ENCODE peak calls at places on chromosomes 13 and 19, in five cellular contexts. N, S, X, P and A are unnamed samples.

GRCh38 chr13:34243396-34243795 is 425.4 kb downstream of the RFC3 start:
- DNase-seq in N (no peak), S (no peak), X (no peak), P (no peak), A (no peak)

GRCh38 chr19:17496337-17496997 is 15.0 kb upstream of the PGLS start:
- DNase-seq in N (peak; percentile 52), S (peak; percentile 69), X (peak; percentile 86), P (peak; percentile 80), A (peak; percentile 17)

GRCh38 chr19:29923653-29924052 is 18.4 kb upstream of the URI1 start:
- DNase-seq in N (no peak), S (no peak), X (peak; percentile 12), P (no peak), A (no peak)

GRCh38 chr13:84925443-84925842 is 873.8 kb downstream of the SLITRK6 start:
- DNase-seq in N (peak; percentile 49), S (no peak), X (no peak), P (no peak), A (peak; percentile 85)

GRCh38 chr19:16062789-16063188 is 13.5 kb upstream of the TPM4 start:
- DNase-seq in N (no peak), S (peak; percentile 63), X (peak; percentile 60), P (peak; percentile 62), A (no peak)

GRCh38 chr13:81760316-81760715 is 1419.4 kb upstream of the SPRY2 start:
- DNase-seq in N (no peak), S (no peak), X (no peak), P (no peak), A (peak; percentile 28)

GRCh38 chr13:80134360-80134759 is 206.6 kb downstream of the SPRY2 start:
- DNase-seq in N (no peak), S (no peak), X (no peak), P (no peak), A (no peak)

GRCh38 chr13:87923713-87924112 is 252.5 kb downstream of the SLITRK5 start:
- DNase-seq in N (no peak), S (no peak), X (no peak), P (no peak), A (no peak)

GRCh38 chr13:101416181-101417042 is at the start of gene NALCN:
- DNase-seq in N (no peak), S (no peak), X (peak; percentile 58), P (no peak), A (no peak)

GRCh38 chr19:21851596-21852345 is 15.8 kb upstream of the ZNF43 start:
- DNase-seq in N (peak; percentile 94), S (peak; percentile 89), X (peak; percentile 98), P (peak; percentile 97), A (peak; percentile 91)

GRCh38 chr19:49343127-49343526 is 7.9 kb downstream of the CD37 start:
- DNase-seq in N (no peak), S (no peak), X (no peak), P (no peak), A (no peak)

GRCh38 chr13:45205124-45205523 is 4.3 kb upstream of the KCTD4 start:
- DNase-seq in N (no peak), S (no peak), X (no peak), P (no peak), A (no peak)

GRCh38 chr13:37869756-37870488 is at the start of gene TRPC4:
- DNase-seq in N (peak; percentile 59), S (no peak), X (peak; percentile 64), P (peak; percentile 18), A (peak; percentile 35)

DNA sequence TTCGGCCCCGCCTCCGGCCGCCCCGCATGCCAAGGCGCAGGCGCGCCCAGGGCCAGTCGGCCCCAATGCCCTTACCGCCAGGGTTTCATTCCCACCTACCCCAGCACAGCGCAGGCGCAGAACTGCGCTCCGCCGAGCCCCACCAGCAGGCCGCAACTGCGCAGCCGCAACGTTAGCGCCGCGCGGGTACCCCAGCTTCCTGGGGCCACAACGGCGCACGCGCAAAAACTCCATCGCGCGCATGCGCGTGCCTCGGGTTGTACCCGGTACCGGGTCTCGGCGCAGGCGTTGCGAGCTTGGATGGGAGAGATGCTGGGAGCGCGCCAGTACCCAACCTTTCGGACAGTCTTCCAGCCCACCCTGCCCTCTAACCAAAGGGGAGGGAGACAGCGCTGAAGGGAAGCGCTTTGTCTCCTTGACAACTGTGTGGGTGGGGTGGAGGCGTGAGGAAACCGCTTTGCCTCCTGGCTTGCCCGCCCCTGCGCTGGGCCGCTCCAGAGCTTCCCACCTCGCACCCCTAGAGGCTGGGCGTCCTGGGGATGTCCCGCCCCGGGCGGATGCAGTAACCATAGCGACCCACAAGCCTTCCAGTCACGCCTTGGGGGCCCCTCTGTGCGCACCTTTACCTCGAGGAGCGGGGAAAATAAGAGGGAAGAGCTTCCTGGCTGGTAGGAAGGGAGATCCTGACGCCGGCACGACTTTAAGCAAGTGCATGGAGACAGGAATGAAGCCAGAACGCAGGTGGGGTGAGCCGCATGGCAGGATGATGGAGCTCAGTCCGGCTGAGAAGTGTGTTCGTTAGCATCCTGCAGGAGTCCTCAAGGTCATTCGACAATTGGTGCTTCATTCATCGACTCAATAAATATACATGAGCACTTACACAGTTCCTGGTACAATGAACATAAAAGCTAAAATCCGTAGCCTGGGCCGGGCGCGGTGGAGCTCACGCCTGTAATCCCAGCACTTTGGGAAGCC is 525 bp upstream of the MYPOP start:
- DNase-seq in N (peak; percentile 96), S (peak; percentile 99), X (peak; percentile 98), P (peak; percentile 98), A (peak; percentile 94)
- H3K27ac ChIP-seq in N (peak overlapping the region; percentile 68), S (peak overlapping the region; percentile 78), X (peak overlapping the region; percentile 59), P (peak overlapping the region; percentile 72), A (no peak overlapping the region)

GRCh38 chr19:39501340-39501739 is 2.6 kb downstream of the DLL3 start:
- DNase-seq in N (no peak), S (no peak), X (no peak), P (no peak), A (no peak)
- H3K27me3 ChIP-seq in N (peaks cover 46% of the 10 kb centered on the region), S (peaks cover 16% of the 10 kb centered on the region), X (no peaks in the 10 kb centered on the region), P (peaks cover 54% of the 10 kb centered on the region), A (peaks cover 65% of the 10 kb centered on the region)

GRCh38 chr13:29103036-29103800 is 283.1 kb downstream of the MTUS2 start:
- DNase-seq in N (no peak), S (no peak), X (no peak), P (no peak), A (no peak)
- H3K27ac ChIP-seq in N (no peak overlapping the region), S (no peak overlapping the region), X (no peak overlapping the region), P (no peak overlapping the region), A (no peak overlapping the region)

DNA sequence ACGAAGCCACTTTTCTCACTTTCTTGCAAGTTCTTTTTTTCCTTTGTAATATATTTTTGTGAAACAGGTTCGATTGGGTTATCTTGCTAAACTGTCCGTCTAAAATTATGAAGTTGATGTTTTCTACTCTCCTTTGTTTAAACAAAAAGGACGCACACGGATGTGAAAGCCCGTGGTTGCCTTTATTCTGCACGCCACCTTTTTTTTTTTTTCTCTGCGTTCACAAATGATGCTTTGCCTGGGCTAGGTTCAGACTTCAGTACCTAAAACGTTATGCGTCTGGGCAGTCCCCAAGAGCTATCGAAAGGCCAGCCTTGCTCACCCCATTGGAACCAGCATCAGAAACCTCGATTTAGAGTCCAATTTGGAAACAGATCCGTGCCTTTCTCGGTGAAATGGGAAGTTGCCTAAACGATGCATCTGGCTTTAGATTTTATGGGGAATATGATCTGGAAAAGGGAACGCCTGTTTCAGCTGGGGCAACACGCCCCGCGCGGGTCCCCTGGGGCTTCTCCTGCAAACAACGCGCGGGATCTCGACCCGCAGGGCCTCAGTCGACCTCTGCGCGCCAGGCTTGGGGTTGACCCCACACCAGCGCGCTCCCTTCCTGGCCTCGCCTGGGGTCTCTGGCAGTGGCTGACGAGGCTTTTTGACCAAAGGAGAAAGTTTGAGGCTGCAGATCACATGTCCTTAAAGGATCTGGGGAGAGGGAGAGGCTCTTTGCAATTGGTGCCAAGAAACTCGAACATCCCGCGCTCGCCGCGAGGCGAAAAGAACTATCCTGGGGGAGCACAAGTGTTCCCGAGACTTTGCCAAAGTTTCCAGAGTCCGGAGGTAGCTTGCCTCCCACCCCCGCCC is 114.0 kb downstream of the KCNRG start:
- DNase-seq in N (no peak), S (no peak), X (no peak), P (no peak), A (peak; percentile 7)
- H3K27me3 ChIP-seq in N (peaks cover 20% of the 10 kb centered on the region), S (peaks cover 59% of the 10 kb centered on the region), X (no peaks in the 10 kb centered on the region), P (peaks cover 22% of the 10 kb centered on the region), A (peaks cover 88% of the 10 kb centered on the region)

DNA sequence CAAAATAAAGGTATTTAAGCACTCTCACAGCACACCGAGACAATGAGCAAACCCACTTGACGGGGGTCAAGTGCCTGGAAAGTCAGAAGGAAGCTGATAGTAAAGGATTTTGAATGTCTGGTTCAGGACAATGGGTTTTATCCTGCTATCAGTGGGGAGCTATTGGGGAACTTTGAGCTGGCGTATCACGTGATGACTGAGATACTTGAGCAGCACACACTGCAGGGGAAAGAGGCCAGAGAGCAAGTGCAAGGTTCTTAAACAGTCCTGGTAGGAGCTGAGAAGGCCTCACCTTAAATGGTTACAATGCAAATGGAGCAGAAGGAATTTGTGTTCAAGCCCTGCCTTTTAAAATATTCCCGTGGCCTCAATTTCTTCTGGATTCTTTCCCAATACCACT is 225.3 kb downstream of the LACC1 start:
- DNase-seq in N (no peak), S (no peak), X (no peak), P (no peak), A (no peak)
- H3K27ac ChIP-seq in N (no peak overlapping the region), S (no peak overlapping the region), X (no peak overlapping the region), P (no peak overlapping the region), A (no peak overlapping the region)

GRCh38 chr13:113611996-113612395 is 27.4 kb downstream of the TFDP1 start:
- DNase-seq in N (no peak), S (no peak), X (no peak), P (no peak), A (no peak)
- H3K27me3 ChIP-seq in N (no peaks in the 10 kb centered on the region), S (no peaks in the 10 kb centered on the region), X (no peaks in the 10 kb centered on the region), P (no peaks in the 10 kb centered on the region), A (no peaks in the 10 kb centered on the region)

GRCh38 chr19:8397291-8397690 is 7.1 kb downstream of the RAB11B start:
- DNase-seq in N (no peak), S (no peak), X (no peak), P (no peak), A (no peak)

GRCh38 chr19:8396563-8397203 is 6.5 kb downstream of the RAB11B start:
- DNase-seq in N (peak; percentile 39), S (peak; percentile 50), X (peak; percentile 74), P (peak; percentile 66), A (no peak)

GRCh38 chr19:8393871-8394250 is 3.7 kb downstream of the RAB11B start:
- DNase-seq in N (no peak), S (no peak), X (no peak), P (no peak), A (no peak)

GRCh38 chr19:8396185-8396562 is 6.0 kb downstream of the RAB11B start:
- DNase-seq in N (no peak), S (no peak), X (no peak), P (no peak), A (no peak)

DNA sequence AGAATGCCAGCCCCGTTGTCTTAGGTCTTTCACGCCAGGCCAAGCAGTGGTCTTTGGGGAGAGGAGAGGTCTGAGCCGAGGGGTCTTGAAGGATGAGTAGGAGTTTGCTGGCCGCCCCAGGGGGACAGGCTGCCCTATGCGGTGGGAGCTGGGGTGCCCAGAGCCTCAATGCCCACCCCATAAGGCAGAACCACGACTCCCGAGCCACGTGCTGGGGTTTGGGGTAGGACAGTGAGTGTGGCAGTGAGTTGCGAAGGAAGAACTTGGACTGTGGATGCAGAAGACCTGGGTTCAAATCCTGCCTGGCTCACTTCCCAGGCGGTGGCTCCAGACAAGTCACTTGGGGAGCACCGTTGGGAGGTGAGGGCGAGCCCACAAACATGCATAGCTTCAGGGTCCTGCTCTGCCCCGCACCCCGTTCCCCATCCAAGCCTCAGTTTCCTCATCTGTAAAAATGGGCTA is 5.5 kb downstream of the RAB11B start:
- DNase-seq in N (no peak), S (no peak), X (no peak), P (no peak), A (no peak)
- H3K27ac ChIP-seq in N (no peak overlapping the region), S (no peak overlapping the region), X (no peak overlapping the region), P (peak overlapping the region; percentile 36), A (no peak overlapping the region)